ENCODE peak calls at places on chromosomes 1 and 21, in five cellular contexts. One of them, this sample, is unnamed.

GRCh38 chr1:19672237-19672636 is 7.6 kb downstream of the HTR6 start:
- DNase-seq in BJ: no peak
- DNase-seq in activated B cell treated with CpG ODN at 0.5 μM for 24 hours: no peak
- DNase-seq in tibial artery: no peak
- DNase-seq in GM12865: no peak
- DNase-seq in this sample: no peak

GRCh38 chr1:119968068-119968492 is 71.8 kb upstream of the ADAM30 start:
- DNase-seq in BJ: no peak
- DNase-seq in activated B cell treated with CpG ODN at 0.5 μM for 24 hours: peak
- DNase-seq in tibial artery: peak
- DNase-seq in GM12865: peak
- DNase-seq in this sample: peak

GRCh38 chr1:101043776-101044175 is 18.2 kb upstream of the DPH5 start:
- DNase-seq in BJ: peak
- DNase-seq in activated B cell treated with CpG ODN at 0.5 μM for 24 hours: no peak
- DNase-seq in tibial artery: no peak
- DNase-seq in GM12865: no peak
- DNase-seq in this sample: no peak

GRCh38 chr1:36397083-36397377 is 678 bp downstream of the LSM10 start:
- DNase-seq in BJ: no peak
- DNase-seq in activated B cell treated with CpG ODN at 0.5 μM for 24 hours: no peak
- DNase-seq in tibial artery: no peak
- DNase-seq in GM12865: no peak
- DNase-seq in this sample: no peak

GRCh38 chr1:225903623-225904022 is 14.7 kb upstream of the LEFTY1 start:
- DNase-seq in BJ: no peak
- DNase-seq in activated B cell treated with CpG ODN at 0.5 μM for 24 hours: no peak
- DNase-seq in tibial artery: no peak
- DNase-seq in GM12865: no peak
- DNase-seq in this sample: no peak

GRCh38 chr1:179298952-179299351 is 5.4 kb downstream of the SOAT1 start:
- DNase-seq in BJ: no peak
- DNase-seq in activated B cell treated with CpG ODN at 0.5 μM for 24 hours: no peak
- DNase-seq in tibial artery: no peak
- DNase-seq in GM12865: peak
- DNase-seq in this sample: no peak

GRCh38 chr1:71561729-71562128 is 480.9 kb upstream of the ZRANB2 start:
- DNase-seq in BJ: peak
- DNase-seq in activated B cell treated with CpG ODN at 0.5 μM for 24 hours: no peak
- DNase-seq in tibial artery: no peak
- DNase-seq in GM12865: no peak
- DNase-seq in this sample: no peak

GRCh38 chr1:109821831-109822745 is 58.4 kb upstream of the EPS8L3 start:
- DNase-seq in BJ: no peak
- DNase-seq in activated B cell treated with CpG ODN at 0.5 μM for 24 hours: no peak
- DNase-seq in tibial artery: peak
- DNase-seq in GM12865: no peak
- DNase-seq in this sample: no peak

GRCh38 chr21:45335761-45336534 is 48.3 kb upstream of the POFUT2 start:
- DNase-seq in BJ: no peak
- DNase-seq in activated B cell treated with CpG ODN at 0.5 μM for 24 hours: no peak
- DNase-seq in tibial artery: peak
- DNase-seq in GM12865: no peak
- DNase-seq in this sample: no peak

GRCh38 chr1:184532199-184532598 is 145.4 kb downstream of the C1orf21 start:
- DNase-seq in BJ: no peak
- DNase-seq in activated B cell treated with CpG ODN at 0.5 μM for 24 hours: no peak
- DNase-seq in tibial artery: no peak
- DNase-seq in GM12865: peak
- DNase-seq in this sample: no peak

GRCh38 chr1:18578271-18578670 is 52.4 kb upstream of the PAX7 start:
- DNase-seq in BJ: no peak
- DNase-seq in activated B cell treated with CpG ODN at 0.5 μM for 24 hours: no peak
- DNase-seq in tibial artery: no peak
- DNase-seq in GM12865: no peak
- DNase-seq in this sample: no peak

GRCh38 chr1:154478639-154479038 is 23.4 kb upstream of the TDRD10 start:
- DNase-seq in BJ: no peak
- DNase-seq in activated B cell treated with CpG ODN at 0.5 μM for 24 hours: no peak
- DNase-seq in tibial artery: no peak
- DNase-seq in GM12865: peak
- DNase-seq in this sample: no peak

GRCh38 chr1:205504311-205505075 is at the start of gene CDK18:
- DNase-seq in BJ: no peak
- DNase-seq in activated B cell treated with CpG ODN at 0.5 μM for 24 hours: peak
- DNase-seq in tibial artery: peak
- DNase-seq in GM12865: peak
- DNase-seq in this sample: peak

GRCh38 chr1:88731475-88731874 is 47.4 kb downstream of the PKN2 start:
- DNase-seq in BJ: peak
- DNase-seq in activated B cell treated with CpG ODN at 0.5 μM for 24 hours: no peak
- DNase-seq in tibial artery: no peak
- DNase-seq in GM12865: peak
- DNase-seq in this sample: no peak

GRCh38 chr1:31699341-31699891 is 4.4 kb downstream of the COL16A1 start:
- DNase-seq in BJ: no peak
- DNase-seq in activated B cell treated with CpG ODN at 0.5 μM for 24 hours: no peak
- DNase-seq in tibial artery: no peak
- DNase-seq in GM12865: peak
- DNase-seq in this sample: no peak

GRCh38 chr1:184469391-184469790 is 82.6 kb downstream of the C1orf21 start:
- DNase-seq in BJ: no peak
- DNase-seq in activated B cell treated with CpG ODN at 0.5 μM for 24 hours: no peak
- DNase-seq in tibial artery: no peak
- DNase-seq in GM12865: no peak
- DNase-seq in this sample: no peak

GRCh38 chr1:31745071-31745897 is 18.9 kb downstream of the ADGRB2 start:
- DNase-seq in BJ: no peak
- DNase-seq in activated B cell treated with CpG ODN at 0.5 μM for 24 hours: no peak
- DNase-seq in tibial artery: peak
- DNase-seq in GM12865: peak
- DNase-seq in this sample: peak

GRCh38 chr1:236421022-236421421 is 26.9 kb downstream of the EDARADD start:
- DNase-seq in BJ: no peak
- DNase-seq in activated B cell treated with CpG ODN at 0.5 μM for 24 hours: no peak
- DNase-seq in tibial artery: no peak
- DNase-seq in GM12865: no peak
- DNase-seq in this sample: no peak

GRCh38 chr1:41889506-41890414 is 29.0 kb downstream of the HIVEP3 start:
- DNase-seq in BJ: no peak
- DNase-seq in activated B cell treated with CpG ODN at 0.5 μM for 24 hours: no peak
- DNase-seq in tibial artery: no peak
- DNase-seq in GM12865: no peak
- DNase-seq in this sample: no peak

GRCh38 chr1:41890841-41891311 is 27.8 kb downstream of the HIVEP3 start:
- DNase-seq in BJ: no peak
- DNase-seq in activated B cell treated with CpG ODN at 0.5 μM for 24 hours: no peak
- DNase-seq in tibial artery: no peak
- DNase-seq in GM12865: no peak
- DNase-seq in this sample: no peak

GRCh38 chr1:41892211-41892840 is 26.4 kb downstream of the HIVEP3 start:
- DNase-seq in BJ: no peak
- DNase-seq in activated B cell treated with CpG ODN at 0.5 μM for 24 hours: no peak
- DNase-seq in tibial artery: no peak
- DNase-seq in GM12865: peak
- DNase-seq in this sample: no peak

GRCh38 chr1:41888756-41889155 is 30.0 kb downstream of the HIVEP3 start:
- DNase-seq in BJ: no peak
- DNase-seq in activated B cell treated with CpG ODN at 0.5 μM for 24 hours: no peak
- DNase-seq in tibial artery: no peak
- DNase-seq in GM12865: no peak
- DNase-seq in this sample: no peak

GRCh38 chr1:41891403-41891896 is 27.3 kb downstream of the HIVEP3 start:
- DNase-seq in BJ: no peak
- DNase-seq in activated B cell treated with CpG ODN at 0.5 μM for 24 hours: peak
- DNase-seq in tibial artery: no peak
- DNase-seq in GM12865: peak
- DNase-seq in this sample: no peak
- TF ChIP-seq CTCF in BJ: no peak
- TF ChIP-seq CTCF in activated B cell treated with CpG ODN at 0.5 μM for 24 hours: no peak
- TF ChIP-seq CTCF in tibial artery: no peak
- TF ChIP-seq CTCF in GM12865: peak
- TF ChIP-seq CTCF in this sample: no peak

DNA sequence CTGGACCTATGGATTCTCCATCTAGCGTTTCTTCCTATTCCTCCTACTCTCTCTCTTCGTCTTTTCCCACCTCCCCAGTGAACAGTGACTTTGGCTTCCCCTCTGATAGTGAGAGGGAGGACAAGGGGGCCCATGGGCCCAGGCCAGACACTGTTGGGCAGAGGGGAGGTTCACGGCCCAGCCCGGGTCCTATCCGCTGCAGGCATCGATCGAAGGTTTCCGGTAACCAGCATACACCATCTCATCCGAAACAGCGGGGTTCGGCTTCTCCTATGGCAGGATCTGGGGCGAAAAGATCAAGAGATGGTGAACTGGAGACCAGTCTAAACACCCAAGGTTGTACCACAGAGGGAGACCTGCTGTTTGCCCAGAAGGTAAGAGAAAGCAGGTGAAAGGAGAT is 906 bp downstream of the CIART start:
- DNase-seq in BJ: no peak
- DNase-seq in activated B cell treated with CpG ODN at 0.5 μM for 24 hours: no peak
- DNase-seq in tibial artery: peak
- DNase-seq in GM12865: no peak
- DNase-seq in this sample: no peak
- TF ChIP-seq CTCF in BJ: no peak
- TF ChIP-seq CTCF in activated B cell treated with CpG ODN at 0.5 μM for 24 hours: no peak
- TF ChIP-seq CTCF in tibial artery: no peak
- TF ChIP-seq CTCF in GM12865: no peak
- TF ChIP-seq CTCF in this sample: no peak

GRCh38 chr1:161864577-161864976 is 98.5 kb downstream of the ATF6 start:
- DNase-seq in BJ: no peak
- DNase-seq in activated B cell treated with CpG ODN at 0.5 μM for 24 hours: no peak
- DNase-seq in tibial artery: no peak
- DNase-seq in GM12865: no peak
- DNase-seq in this sample: no peak
- TF ChIP-seq CTCF in BJ: peak
- TF ChIP-seq CTCF in activated B cell treated with CpG ODN at 0.5 μM for 24 hours: no peak
- TF ChIP-seq CTCF in tibial artery: peak
- TF ChIP-seq CTCF in GM12865: no peak
- TF ChIP-seq CTCF in this sample: no peak

GRCh38 chr21:35138665-35139381 is 89.7 kb upstream of the RUNX1 start:
- DNase-seq in BJ: no peak
- DNase-seq in activated B cell treated with CpG ODN at 0.5 μM for 24 hours: no peak
- DNase-seq in tibial artery: no peak
- DNase-seq in GM12865: peak
- DNase-seq in this sample: no peak
- TF ChIP-seq CTCF in BJ: no peak
- TF ChIP-seq CTCF in activated B cell treated with CpG ODN at 0.5 μM for 24 hours: no peak
- TF ChIP-seq CTCF in tibial artery: no peak
- TF ChIP-seq CTCF in GM12865: no peak
- TF ChIP-seq CTCF in this sample: no peak

GRCh38 chr1:166838766-166839599 is at the start of gene POGK:
- DNase-seq in BJ: peak
- DNase-seq in activated B cell treated with CpG ODN at 0.5 μM for 24 hours: peak
- DNase-seq in tibial artery: peak
- DNase-seq in GM12865: peak
- DNase-seq in this sample: peak

GRCh38 chr1:166843769-166844596 is 4.7 kb downstream of the POGK start:
- DNase-seq in BJ: no peak
- DNase-seq in activated B cell treated with CpG ODN at 0.5 μM for 24 hours: no peak
- DNase-seq in tibial artery: no peak
- DNase-seq in GM12865: no peak
- DNase-seq in this sample: no peak

GRCh38 chr1:166839600-166840308 is 479 bp downstream of the POGK start:
- DNase-seq in BJ: no peak
- DNase-seq in activated B cell treated with CpG ODN at 0.5 μM for 24 hours: peak
- DNase-seq in tibial artery: peak
- DNase-seq in GM12865: peak
- DNase-seq in this sample: peak

GRCh38 chr1:166843322-166843721 is 4.0 kb downstream of the POGK start:
- DNase-seq in BJ: no peak
- DNase-seq in activated B cell treated with CpG ODN at 0.5 μM for 24 hours: no peak
- DNase-seq in tibial artery: no peak
- DNase-seq in GM12865: no peak
- DNase-seq in this sample: no peak

DNA sequence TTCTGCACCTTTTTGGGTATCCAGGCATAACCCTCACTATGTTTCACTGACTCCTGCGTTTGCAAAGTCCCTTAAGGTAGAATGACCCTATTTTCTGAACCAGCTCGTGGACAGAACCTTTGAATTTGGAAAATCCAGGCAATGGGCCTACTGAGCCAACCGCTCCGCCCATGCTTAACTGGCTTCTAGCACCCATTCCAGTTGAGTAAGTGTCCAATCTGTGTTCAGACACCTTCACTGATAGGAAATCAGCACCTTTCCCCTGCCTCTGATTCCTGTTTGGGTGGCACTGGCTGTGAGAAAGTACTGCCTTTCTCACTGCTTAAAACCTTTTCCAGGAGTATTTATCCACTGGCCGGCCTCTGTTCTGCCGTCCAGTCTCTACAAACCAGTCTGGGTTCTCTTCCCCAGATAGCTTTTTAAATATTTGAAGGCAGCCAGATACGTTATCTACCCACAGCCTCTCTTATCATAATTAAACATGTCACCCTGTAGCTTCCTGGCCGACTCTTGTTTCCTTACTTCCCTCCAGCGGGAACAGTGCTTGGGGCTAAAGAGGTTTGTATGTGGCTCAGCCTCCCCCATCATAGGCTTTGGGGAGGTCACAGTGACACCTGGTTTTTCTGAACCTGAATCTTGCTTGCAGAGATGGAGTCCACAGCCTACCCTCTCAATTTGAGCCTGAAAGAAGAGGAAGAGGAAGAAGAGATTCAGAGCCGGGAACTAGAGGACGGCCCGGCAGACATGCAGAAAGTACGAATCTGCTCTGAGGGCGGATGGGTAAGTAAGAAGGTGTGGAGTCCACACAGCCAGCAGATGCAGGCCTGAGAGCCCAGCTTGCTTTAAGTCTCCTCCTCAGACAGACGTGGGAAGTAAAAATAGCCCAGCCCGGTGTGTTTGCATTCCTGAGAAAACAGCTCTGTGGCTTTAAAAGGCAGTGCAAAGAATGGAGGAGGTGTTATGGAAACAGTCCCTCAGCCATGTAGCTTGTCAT is 1.3 kb downstream of the POGK start:
- DNase-seq in BJ: no peak
- DNase-seq in activated B cell treated with CpG ODN at 0.5 μM for 24 hours: no peak
- DNase-seq in tibial artery: no peak
- DNase-seq in GM12865: no peak
- DNase-seq in this sample: no peak
- TF ChIP-seq CTCF in BJ: no peak
- TF ChIP-seq CTCF in activated B cell treated with CpG ODN at 0.5 μM for 24 hours: no peak
- TF ChIP-seq CTCF in tibial artery: no peak
- TF ChIP-seq CTCF in GM12865: no peak
- TF ChIP-seq CTCF in this sample: no peak